ENCODE peak calls at places on chromosomes 12 and 14, in ten cellular contexts. Z, E, C, H, D, Q, L, V, Y and F are unnamed samples. For H3K27me3, the result is how much of the 10 kb centered on the place peaks cover.

GRCh38 chr14:95133282-95133681 is 24.0 kb downstream of the DICER1 start:
- DNase-seq in E (no peak), L (no peak), C (no peak), D (no peak), Z (no peak), Q (no peak), H (no peak), Y (no peak), V (no peak), F (no peak)

GRCh38 chr12:50213439-50213838 is 46.3 kb upstream of the CERS5 start:
- DNase-seq in V (no peak), E (no peak), H (no peak), C (no peak), Q (peak), Y (no peak), Z (no peak), D (no peak), L (no peak), F (no peak)

GRCh38 chr14:99968156-99968920 is 96.9 kb upstream of the EVL start:
- DNase-seq in Y (peak), E (peak), Z (no peak), C (no peak), D (no peak), Q (peak), L (no peak), V (no peak), H (no peak), F (no peak)

GRCh38 chr14:91919814-91920213 is 27.7 kb downstream of the FBLN5 start:
- DNase-seq in D (peak), H (no peak), V (no peak), E (peak), Y (peak), L (no peak), C (no peak), Q (no peak), Z (peak), F (no peak)

GRCh38 chr12:52014567-52015392 is 8.0 kb downstream of the TAMALIN start:
- DNase-seq in Z (no peak), E (no peak), L (no peak), Q (no peak), H (no peak), C (no peak), D (no peak), V (peak), Y (peak), F (no peak)

GRCh38 chr14:30299915-30300314 is 259.0 kb upstream of the G2E3 start:
- DNase-seq in H (no peak), Y (peak), E (no peak), Q (no peak), V (no peak), D (no peak), Z (no peak), C (no peak), L (peak), F (no peak)

GRCh38 chr14:35944847-35945246 is 118.7 kb downstream of the BRMS1L start:
- DNase-seq in Y (no peak), C (no peak), E (no peak), Q (peak), Z (no peak), D (no peak), V (peak), H (peak), L (peak), F (no peak)

GRCh38 chr12:107990325-107990724 is 138.8 kb upstream of the WSCD2 start:
- DNase-seq in Q (peak), H (peak), E (peak), Y (no peak), L (peak), Z (peak), C (no peak), D (no peak), V (peak), F (no peak)

GRCh38 chr12:22530-23201 is 43.9 kb upstream of the IQSEC3 start:
- DNase-seq in E (no peak), L (no peak), D (no peak), H (no peak), C (no peak), Z (no peak), Y (no peak), V (no peak), Q (peak), F (peak)

GRCh38 chr12:116215021-116215420 is 62.5 kb downstream of the MED13L start:
- DNase-seq in D (no peak), L (no peak), Q (no peak), E (no peak), V (no peak), C (no peak), Z (no peak), Y (no peak), H (no peak), F (no peak)

GRCh38 chr12:46888568-46888967 is 62.8 kb upstream of the SLC38A4 start:
- DNase-seq in V (no peak), Z (no peak), L (no peak), Y (no peak), D (no peak), Q (no peak), C (no peak), H (no peak), E (no peak), F (no peak)

GRCh38 chr12:121713257-121714155 is 954 bp downstream of the TMEM120B start:
- DNase-seq in H (no peak), Z (peak), E (peak), Q (peak), C (no peak), Y (no peak), D (peak), V (peak), L (no peak), F (peak)

GRCh38 chr14:54450535-54450934 is 9.4 kb upstream of the CNIH1 start:
- DNase-seq in L (no peak), Q (no peak), V (no peak), Z (no peak), Y (peak), E (peak), D (no peak), C (peak), H (peak), F (no peak)

GRCh38 chr12:49904601-49905000 is 901 bp upstream of the FAIM2 start:
- DNase-seq in H (no peak), Q (no peak), Z (no peak), E (no peak), Y (no peak), V (no peak), C (peak), D (no peak), L (no peak), F (no peak)

GRCh38 chr12:11827096-11827841 is 177.8 kb downstream of the ETV6 start:
- DNase-seq in Y (peak), Z (no peak), C (no peak), E (peak), V (peak), Q (no peak), L (peak), H (no peak), D (no peak), F (peak)

GRCh38 chr14:101836131-101836530 is 74.6 kb downstream of the PPP2R5C start:
- DNase-seq in V (no peak), Z (no peak), E (peak), D (peak), C (no peak), L (no peak), Q (no peak), H (no peak), Y (peak), F (no peak)

GRCh38 chr12:119412811-119413794 is 78.6 kb downstream of the CCDC60 start:
- DNase-seq in L (peak), D (peak), E (peak), Q (peak), Z (peak), Y (peak), H (peak), V (peak), C (no peak), F (peak)

GRCh38 chr14:69959136-69959535 is 79.9 kb downstream of the SMOC1 start:
- DNase-seq in D (no peak), H (no peak), C (no peak), Q (no peak), Z (no peak), Y (no peak), L (no peak), E (no peak), V (no peak), F (no peak)

GRCh38 chr12:49346659-49347306 is at the start of gene DNAJC22:
- DNase-seq in H (no peak), E (peak), C (no peak), L (peak), Q (peak), D (no peak), Y (peak), V (peak), Z (no peak), F (peak)

GRCh38 chr12:115264605-115265004 is 580.6 kb upstream of the TBX3 start:
- DNase-seq in D (no peak), E (no peak), V (no peak), L (no peak), H (no peak), Z (no peak), Y (no peak), C (no peak), Q (no peak), F (no peak)

GRCh38 chr14:50335389-50335788 is 23.3 kb downstream of the DMAC2L start:
- DNase-seq in Z (peak), D (peak), Q (no peak), Y (peak), L (peak), H (peak), E (peak), V (peak), C (no peak), F (peak)

GRCh38 chr12:76545486-76545885 is 14.1 kb downstream of the OSBPL8 start:
- DNase-seq in L (no peak), D (no peak), V (no peak), Z (no peak), H (no peak), Y (no peak), Q (no peak), C (no peak), E (no peak), F (no peak)

GRCh38 chr14:65784574-65784973 is 372.0 kb downstream of the FUT8 start:
- DNase-seq in Z (no peak), D (no peak), Q (no peak), V (no peak), H (no peak), Y (no peak), E (no peak), L (no peak), C (no peak), F (no peak)

DNA sequence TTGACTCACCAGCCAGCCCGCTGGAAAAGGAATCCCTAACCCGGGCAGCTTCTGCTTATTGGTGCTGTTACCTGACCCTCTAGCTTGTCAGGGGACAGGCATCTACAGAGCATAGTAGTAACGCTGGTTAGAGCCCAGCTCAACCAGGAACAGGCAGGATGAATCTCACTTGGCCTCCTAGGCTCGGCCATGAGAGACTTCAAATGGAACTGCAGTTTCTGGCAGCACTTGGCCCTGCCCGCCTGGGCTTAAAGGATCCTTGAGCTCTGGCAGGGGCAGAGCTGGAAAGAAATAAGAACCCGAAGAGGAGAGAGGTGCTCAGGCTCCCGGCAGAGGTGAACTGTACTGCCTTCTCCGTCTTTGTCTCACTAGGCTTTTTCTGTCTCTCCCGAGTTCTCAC is 2.3 kb upstream of the LHX5 start:
- DNase-seq in Q (peak), D (no peak), Z (no peak), Y (no peak), L (peak), H (peak), C (no peak), V (peak), E (no peak), F (no peak)
- H3K27me3 ChIP-seq in Q (half or more), D (half or more), Z (half or more), Y (half or more), L (half or more), H (half or more), C (half or more), V (half or more), E (half or more), F (under half)

GRCh38 chr14:93960774-93961438 is 15.5 kb downstream of the ASB2 start:
- DNase-seq in Z (no peak), C (no peak), Q (no peak), Y (no peak), L (no peak), E (no peak), D (no peak), H (no peak), V (no peak), F (no peak)
- H3K27ac ChIP-seq in Z (no peak), C (no peak), Q (peak), Y (no peak), L (no peak), E (no peak), D (no peak), H (no peak), V (no peak), F (no peak)

DNA sequence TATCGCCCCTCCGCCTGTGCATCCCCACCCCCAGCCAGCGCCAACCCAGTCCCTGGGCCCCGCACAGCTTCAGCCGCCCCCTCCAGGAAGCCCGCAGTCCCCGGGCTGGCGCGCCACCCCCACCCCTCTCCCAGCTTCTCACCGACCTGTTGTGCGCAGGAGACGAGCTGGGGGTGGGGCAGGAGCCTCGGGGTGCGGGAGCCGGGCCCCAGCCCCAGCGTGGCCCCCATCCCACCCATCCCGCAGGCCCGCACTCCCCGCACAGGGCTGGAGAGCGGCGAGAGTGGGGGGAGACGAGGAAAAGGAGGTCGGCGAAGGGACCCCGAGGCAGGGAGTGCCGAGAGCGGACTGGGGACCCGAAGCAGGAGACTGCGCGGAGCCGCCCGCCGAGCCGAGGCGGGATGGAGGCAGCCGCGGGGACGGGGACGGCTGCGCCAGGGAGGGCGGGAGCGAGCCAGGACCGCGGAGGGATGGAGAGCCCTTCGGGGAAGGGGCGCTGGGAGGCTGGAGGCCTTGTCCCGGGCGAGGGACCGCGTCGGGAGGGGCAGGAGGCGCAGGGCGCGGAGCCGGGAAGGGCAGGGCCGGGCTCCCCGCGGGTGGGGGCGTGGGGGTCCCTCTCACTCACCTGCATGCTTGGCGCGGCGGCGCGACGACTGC is 498 bp downstream of the PIANP start:
- DNase-seq in E (peak), Y (no peak), L (peak), V (peak), C (no peak), H (peak), D (no peak), Z (no peak), Q (no peak), F (no peak)
- H3K27me3 ChIP-seq in E (under half), Y (under half), L (under half), V (under half), C (half or more), H (under half), D (half or more), Z (half or more), Q (under half), F (under half)

DNA sequence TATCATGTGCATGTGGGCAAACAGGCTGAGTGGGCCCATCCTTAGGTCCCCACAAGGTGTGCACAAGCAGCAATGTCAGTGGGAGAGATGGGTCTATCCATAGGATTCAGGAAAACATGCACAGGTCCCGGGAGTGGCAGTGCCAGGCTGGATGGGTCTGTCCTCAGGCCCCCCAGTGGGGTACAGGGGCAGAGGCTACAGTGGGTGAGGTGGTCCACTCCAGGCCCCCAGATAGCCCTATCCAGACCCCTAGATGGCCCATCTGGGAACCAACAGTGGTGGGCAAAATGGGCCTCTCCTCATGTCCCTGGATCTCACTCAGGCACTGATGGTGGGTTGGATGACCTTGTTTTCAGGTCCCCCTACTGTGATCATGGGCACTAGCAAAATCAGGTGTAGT is 277.8 kb upstream of the SYT1 start:
- DNase-seq in Z (no peak), Q (no peak), E (no peak), D (no peak), V (no peak), H (no peak), Y (no peak), L (no peak), C (no peak), F (no peak)
- H3K27ac ChIP-seq in Z (no peak), Q (no peak), E (no peak), D (no peak), V (no peak), H (no peak), Y (no peak), L (no peak), C (no peak), F (no peak)